ENCODE peak calls at places on chromosomes 13 and 19, in five cellular contexts. V, Z, B, K and W are unnamed samples.

GRCh38 chr13:97141564-97142005 is 80.5 kb upstream of the MBNL2 start:
- DNase-seq in V (no peak), Z (no peak), B (peak; percentile 17), K (peak; percentile 26), W (peak; percentile 88)

GRCh38 chr19:15251749-15252397 is 19.6 kb upstream of the EPHX3 start:
- DNase-seq in V (no peak), Z (peak; percentile 89), B (peak; percentile 23), K (peak; percentile 88), W (peak; percentile 93)

GRCh38 chr13:52359534-52359933 is 46.4 kb downstream of the THSD1 start:
- DNase-seq in V (no peak), Z (no peak), B (no peak), K (no peak), W (no peak)

GRCh38 chr19:10390652-10391286 is 10.4 kb upstream of the TYK2 start:
- DNase-seq in V (no peak), Z (no peak), B (peak; percentile 60), K (peak; percentile 81), W (peak; percentile 93)

GRCh38 chr13:113209880-113210421 is 538 bp downstream of the CUL4A start:
- DNase-seq in V (peak; percentile 82), Z (peak; percentile 75), B (peak; percentile 58), K (peak; percentile 62), W (peak; percentile 88)

GRCh38 chr13:97296740-97297139 is 74.6 kb downstream of the MBNL2 start:
- DNase-seq in V (no peak), Z (no peak), B (no peak), K (no peak), W (no peak)

GRCh38 chr13:35614666-35615065 is 138.2 kb upstream of the MAB21L1 start:
- DNase-seq in V (no peak), Z (no peak), B (no peak), K (no peak), W (peak; percentile 48)

GRCh38 chr19:18537431-18537830 is 5.9 kb downstream of the FKBP8 start:
- DNase-seq in V (no peak), Z (no peak), B (no peak), K (no peak), W (no peak)

GRCh38 chr13:98978280-98978679 is 416 bp upstream of the DOCK9 start:
- DNase-seq in V (no peak), Z (no peak), B (no peak), K (no peak), W (no peak)

GRCh38 chr13:70568571-70568970 is 460.3 kb upstream of the KLHL1 start:
- DNase-seq in V (no peak), Z (no peak), B (no peak), K (peak; percentile 53), W (no peak)

GRCh38 chr13:110340812-110341444 is 33.8 kb downstream of the COL4A2 start:
- DNase-seq in V (peak; percentile 43), Z (peak; percentile 86), B (no peak), K (no peak), W (peak; percentile 56)

GRCh38 chr13:100464006-100464405 is 124.6 kb downstream of the GGACT start:
- DNase-seq in V (no peak), Z (no peak), B (no peak), K (no peak), W (no peak)

GRCh38 chr19:55695511-55696290 is 20.7 kb downstream of the EPN1 start:
- DNase-seq in V (no peak), Z (no peak), B (no peak), K (no peak), W (no peak)

GRCh38 chr13:23701646-23702045 is 131.4 kb downstream of the TNFRSF19 start:
- DNase-seq in V (no peak), Z (peak; percentile 84), B (no peak), K (no peak), W (no peak)

GRCh38 chr19:48445606-48446481 is at the start of gene GRWD1:
- DNase-seq in V (peak; percentile 91), Z (peak; percentile 88), B (peak; percentile 78), K (peak; percentile 97), W (peak; percentile 97)
- TF ChIP-seq CTCF in V (no peak), Z (no peak), B (no peak), K (peak; percentile 8), W (peak; percentile 37)

GRCh38 chr19:3840804-3841203 is 28.0 kb downstream of the ZFR2 start:
- DNase-seq in V (no peak), Z (no peak), B (no peak), K (no peak), W (no peak)
- TF ChIP-seq CTCF in V (no peak), Z (no peak), B (no peak), K (no peak), W (no peak)

GRCh38 chr13:81051873-81052272 is 710.9 kb upstream of the SPRY2 start:
- DNase-seq in V (no peak), Z (no peak), B (no peak), K (peak; percentile 36), W (no peak)
- TF ChIP-seq CTCF in V (no peak), Z (no peak), B (peak; percentile 67), K (peak; percentile 52), W (peak; percentile 58)

GRCh38 chr19:23305555-23305954 is 55.4 kb upstream of the ZNF724 start:
- DNase-seq in V (no peak), Z (no peak), B (no peak), K (no peak), W (no peak)

GRCh38 chr19:23309926-23310325 is 59.7 kb upstream of the ZNF724 start:
- DNase-seq in V (no peak), Z (no peak), B (no peak), K (no peak), W (no peak)

GRCh38 chr19:23304238-23304637 is 54.0 kb upstream of the ZNF724 start:
- DNase-seq in V (no peak), Z (no peak), B (no peak), K (no peak), W (no peak)
- TF ChIP-seq CTCF in V (no peak), Z (no peak), B (no peak), K (no peak), W (no peak)

GRCh38 chr19:28977826-28978225 is 235.1 kb downstream of the UQCRFS1 start:
- DNase-seq in V (no peak), Z (no peak), B (no peak), K (peak; percentile 35), W (peak; percentile 75)
- TF ChIP-seq CTCF in V (no peak), Z (no peak), B (peak; percentile 34), K (peak; percentile 55), W (peak; percentile 74)